ENCODE peak calls at places on chromosomes 6 and 20, in seven cellular contexts. H is endothelial cell, P is brain microvascular endothelial cell, Z is caudate nucleus, R is HTR-8/SVneo, K is NCI-H345, L is cortex of kidney. E is an unnamed sample.

GRCh38 chr6:116094041-116094440 is 6.6 kb upstream of the NT5DC1 start:
- DNase-seq in H (no peak), P (no peak), Z (no peak), R (no peak), K (no peak), L (no peak), E (no peak)

GRCh38 chr6:144006731-144007454 is 1.2 kb downstream of the PLAGL1 start:
- DNase-seq in H (peak; percentile 10), P (peak; percentile 56), Z (no peak), R (no peak), K (peak; percentile 7), L (no peak), E (no peak)

GRCh38 chr6:107607109-107607508 is 117.2 kb downstream of the SOBP start:
- DNase-seq in H (no peak), P (no peak), Z (no peak), R (no peak), K (no peak), L (no peak), E (no peak)

GRCh38 chr6:14129572-14129971 is 12.0 kb downstream of the CD83 start:
- DNase-seq in H (peak; percentile 44), P (peak; percentile 70), Z (no peak), R (peak; percentile 73), K (peak; percentile 0), L (no peak), E (peak; percentile 85)

GRCh38 chr20:62068997-62069396 is 3.3 kb upstream of the TAF4 start:
- DNase-seq in H (no peak), P (no peak), Z (no peak), R (no peak), K (no peak), L (no peak), E (no peak)

GRCh38 chr6:26309731-26310142 is 55.3 kb upstream of the BTN3A2 start:
- DNase-seq in H (no peak), P (peak; percentile 69), Z (no peak), R (no peak), K (no peak), L (no peak), E (no peak)

GRCh38 chr6:124795879-124796838 is 166.1 kb upstream of the RNF217 start:
- DNase-seq in H (peak; percentile 46), P (peak; percentile 38), Z (peak; percentile 32), R (peak; percentile 25), K (peak; percentile 46), L (no peak), E (peak; percentile 71)

GRCh38 chr6:17226766-17227338 is 54.3 kb upstream of the RBM24 start:
- DNase-seq in H (no peak), P (no peak), Z (no peak), R (no peak), K (no peak), L (no peak), E (no peak)

GRCh38 chr6:105485456-105485855 is 82.6 kb upstream of the PREP start:
- DNase-seq in H (no peak), P (no peak), Z (no peak), R (no peak), K (peak; percentile 51), L (no peak), E (no peak)

GRCh38 chr6:53651764-53652401 is 13.7 kb downstream of the KLHL31 start:
- DNase-seq in H (peak; percentile 75), P (peak; percentile 27), Z (peak; percentile 74), R (peak; percentile 59), K (peak; percentile 86), L (peak; percentile 17), E (peak; percentile 79)